ENCODE peak calls at places on chromosomes 7 and 10, in nine cellular contexts. One of them, this sample, is unnamed.

GRCh38 chr10:97704341-97704740 is 9.2 kb upstream of the MARVELD1 start:
- DNase-seq in activated CD4-positive, CD25-positive, alpha-beta regulatory T cell treated with anti-CD3 and anti-CD28 coated beads, Interleukin-2, amount 50 U/mL, for 72 hours: no peak
- DNase-seq in CD8-positive, alpha-beta T cell: no peak
- DNase-seq in lung microvascular endothelial cell: no peak
- DNase-seq in tibial artery: no peak
- DNase-seq in ascending aorta: no peak
- DNase-seq in stimulated activated naive B cell treated with anti-CD40 and anti-IgM and Interleukin-4, amounts not matched to agents 10 μg/mL and 1 μg/mL and 100 μg/mL, for 72 hours: no peak
- DNase-seq in Caco-2: no peak
- DNase-seq in HCT116: no peak
- DNase-seq in this sample: no peak

GRCh38 chr10:7666253-7667023 is at the start of gene ITIH5:
- DNase-seq in activated CD4-positive, CD25-positive, alpha-beta regulatory T cell treated with anti-CD3 and anti-CD28 coated beads, Interleukin-2, amount 50 U/mL, for 72 hours: no peak
- DNase-seq in CD8-positive, alpha-beta T cell: no peak
- DNase-seq in lung microvascular endothelial cell: no peak
- DNase-seq in tibial artery: peak
- DNase-seq in ascending aorta: no peak
- DNase-seq in stimulated activated naive B cell treated with anti-CD40 and anti-IgM and Interleukin-4, amounts not matched to agents 10 μg/mL and 1 μg/mL and 100 μg/mL, for 72 hours: no peak
- DNase-seq in Caco-2: no peak
- DNase-seq in HCT116: no peak
- DNase-seq in this sample: no peak

GRCh38 chr10:97336942-97337719 is 2.6 kb upstream of the FRAT2 start:
- DNase-seq in activated CD4-positive, CD25-positive, alpha-beta regulatory T cell treated with anti-CD3 and anti-CD28 coated beads, Interleukin-2, amount 50 U/mL, for 72 hours: no peak
- DNase-seq in CD8-positive, alpha-beta T cell: no peak
- DNase-seq in lung microvascular endothelial cell: no peak
- DNase-seq in tibial artery: no peak
- DNase-seq in ascending aorta: no peak
- DNase-seq in stimulated activated naive B cell treated with anti-CD40 and anti-IgM and Interleukin-4, amounts not matched to agents 10 μg/mL and 1 μg/mL and 100 μg/mL, for 72 hours: no peak
- DNase-seq in Caco-2: peak
- DNase-seq in HCT116: no peak
- DNase-seq in this sample: no peak

GRCh38 chr10:17867056-17867455 is 57.9 kb downstream of the MRC1 start:
- DNase-seq in activated CD4-positive, CD25-positive, alpha-beta regulatory T cell treated with anti-CD3 and anti-CD28 coated beads, Interleukin-2, amount 50 U/mL, for 72 hours: no peak
- DNase-seq in CD8-positive, alpha-beta T cell: no peak
- DNase-seq in lung microvascular endothelial cell: no peak
- DNase-seq in tibial artery: no peak
- DNase-seq in ascending aorta: no peak
- DNase-seq in stimulated activated naive B cell treated with anti-CD40 and anti-IgM and Interleukin-4, amounts not matched to agents 10 μg/mL and 1 μg/mL and 100 μg/mL, for 72 hours: no peak
- DNase-seq in Caco-2: no peak
- DNase-seq in HCT116: no peak
- DNase-seq in this sample: no peak

GRCh38 chr7:36863901-36864701 is 139.8 kb upstream of the AOAH start:
- DNase-seq in activated CD4-positive, CD25-positive, alpha-beta regulatory T cell treated with anti-CD3 and anti-CD28 coated beads, Interleukin-2, amount 50 U/mL, for 72 hours: no peak
- DNase-seq in CD8-positive, alpha-beta T cell: peak
- DNase-seq in lung microvascular endothelial cell: peak
- DNase-seq in tibial artery: no peak
- DNase-seq in ascending aorta: no peak
- DNase-seq in stimulated activated naive B cell treated with anti-CD40 and anti-IgM and Interleukin-4, amounts not matched to agents 10 μg/mL and 1 μg/mL and 100 μg/mL, for 72 hours: no peak
- DNase-seq in Caco-2: no peak
- DNase-seq in HCT116: no peak
- DNase-seq in this sample: no peak

GRCh38 chr10:62352356-62352963 is 21.7 kb upstream of the ZNF365 start:
- DNase-seq in activated CD4-positive, CD25-positive, alpha-beta regulatory T cell treated with anti-CD3 and anti-CD28 coated beads, Interleukin-2, amount 50 U/mL, for 72 hours: no peak
- DNase-seq in CD8-positive, alpha-beta T cell: no peak
- DNase-seq in lung microvascular endothelial cell: no peak
- DNase-seq in tibial artery: no peak
- DNase-seq in ascending aorta: no peak
- DNase-seq in stimulated activated naive B cell treated with anti-CD40 and anti-IgM and Interleukin-4, amounts not matched to agents 10 μg/mL and 1 μg/mL and 100 μg/mL, for 72 hours: no peak
- DNase-seq in Caco-2: no peak
- DNase-seq in HCT116: no peak
- DNase-seq in this sample: no peak

GRCh38 chr7:156731651-156732050 is 91.1 kb downstream of the RNF32 start:
- DNase-seq in activated CD4-positive, CD25-positive, alpha-beta regulatory T cell treated with anti-CD3 and anti-CD28 coated beads, Interleukin-2, amount 50 U/mL, for 72 hours: no peak
- DNase-seq in CD8-positive, alpha-beta T cell: no peak
- DNase-seq in lung microvascular endothelial cell: no peak
- DNase-seq in tibial artery: no peak
- DNase-seq in ascending aorta: no peak
- DNase-seq in stimulated activated naive B cell treated with anti-CD40 and anti-IgM and Interleukin-4, amounts not matched to agents 10 μg/mL and 1 μg/mL and 100 μg/mL, for 72 hours: no peak
- DNase-seq in Caco-2: no peak
- DNase-seq in HCT116: no peak
- DNase-seq in this sample: no peak

GRCh38 chr10:132684164-132684891 is 101.6 kb downstream of the NKX6-2 start:
- DNase-seq in activated CD4-positive, CD25-positive, alpha-beta regulatory T cell treated with anti-CD3 and anti-CD28 coated beads, Interleukin-2, amount 50 U/mL, for 72 hours: peak
- DNase-seq in CD8-positive, alpha-beta T cell: peak
- DNase-seq in lung microvascular endothelial cell: no peak
- DNase-seq in tibial artery: peak
- DNase-seq in ascending aorta: peak
- DNase-seq in stimulated activated naive B cell treated with anti-CD40 and anti-IgM and Interleukin-4, amounts not matched to agents 10 μg/mL and 1 μg/mL and 100 μg/mL, for 72 hours: no peak
- DNase-seq in Caco-2: peak
- DNase-seq in HCT116: no peak
- DNase-seq in this sample: peak

GRCh38 chr10:26696786-26697162 is 727 bp upstream of the PDSS1 start:
- DNase-seq in activated CD4-positive, CD25-positive, alpha-beta regulatory T cell treated with anti-CD3 and anti-CD28 coated beads, Interleukin-2, amount 50 U/mL, for 72 hours: no peak
- DNase-seq in CD8-positive, alpha-beta T cell: no peak
- DNase-seq in lung microvascular endothelial cell: no peak
- DNase-seq in tibial artery: no peak
- DNase-seq in ascending aorta: no peak
- DNase-seq in stimulated activated naive B cell treated with anti-CD40 and anti-IgM and Interleukin-4, amounts not matched to agents 10 μg/mL and 1 μg/mL and 100 μg/mL, for 72 hours: no peak
- DNase-seq in Caco-2: peak
- DNase-seq in HCT116: peak
- DNase-seq in this sample: peak

GRCh38 chr10:52484426-52485065 is 170.5 kb downstream of the DKK1 start:
- DNase-seq in activated CD4-positive, CD25-positive, alpha-beta regulatory T cell treated with anti-CD3 and anti-CD28 coated beads, Interleukin-2, amount 50 U/mL, for 72 hours: no peak
- DNase-seq in CD8-positive, alpha-beta T cell: no peak
- DNase-seq in lung microvascular endothelial cell: no peak
- DNase-seq in tibial artery: no peak
- DNase-seq in ascending aorta: no peak
- DNase-seq in stimulated activated naive B cell treated with anti-CD40 and anti-IgM and Interleukin-4, amounts not matched to agents 10 μg/mL and 1 μg/mL and 100 μg/mL, for 72 hours: no peak
- DNase-seq in Caco-2: no peak
- DNase-seq in HCT116: no peak
- DNase-seq in this sample: no peak

GRCh38 chr10:34291466-34292177 is 523.5 kb downstream of the PARD3 start:
- DNase-seq in activated CD4-positive, CD25-positive, alpha-beta regulatory T cell treated with anti-CD3 and anti-CD28 coated beads, Interleukin-2, amount 50 U/mL, for 72 hours: no peak
- DNase-seq in CD8-positive, alpha-beta T cell: no peak
- DNase-seq in lung microvascular endothelial cell: no peak
- DNase-seq in tibial artery: no peak
- DNase-seq in ascending aorta: no peak
- DNase-seq in stimulated activated naive B cell treated with anti-CD40 and anti-IgM and Interleukin-4, amounts not matched to agents 10 μg/mL and 1 μg/mL and 100 μg/mL, for 72 hours: no peak
- DNase-seq in Caco-2: no peak
- DNase-seq in HCT116: no peak
- DNase-seq in this sample: no peak

GRCh38 chr10:44725404-44725803 is 185.7 kb upstream of the TMEM72 start:
- DNase-seq in activated CD4-positive, CD25-positive, alpha-beta regulatory T cell treated with anti-CD3 and anti-CD28 coated beads, Interleukin-2, amount 50 U/mL, for 72 hours: no peak
- DNase-seq in CD8-positive, alpha-beta T cell: no peak
- DNase-seq in lung microvascular endothelial cell: no peak
- DNase-seq in tibial artery: no peak
- DNase-seq in ascending aorta: no peak
- DNase-seq in stimulated activated naive B cell treated with anti-CD40 and anti-IgM and Interleukin-4, amounts not matched to agents 10 μg/mL and 1 μg/mL and 100 μg/mL, for 72 hours: no peak
- DNase-seq in Caco-2: no peak
- DNase-seq in HCT116: no peak
- DNase-seq in this sample: no peak

GRCh38 chr10:30587522-30588031 is 42.0 kb downstream of the LYZL2 start:
- DNase-seq in activated CD4-positive, CD25-positive, alpha-beta regulatory T cell treated with anti-CD3 and anti-CD28 coated beads, Interleukin-2, amount 50 U/mL, for 72 hours: no peak
- DNase-seq in CD8-positive, alpha-beta T cell: no peak
- DNase-seq in lung microvascular endothelial cell: no peak
- DNase-seq in tibial artery: no peak
- DNase-seq in ascending aorta: peak
- DNase-seq in stimulated activated naive B cell treated with anti-CD40 and anti-IgM and Interleukin-4, amounts not matched to agents 10 μg/mL and 1 μg/mL and 100 μg/mL, for 72 hours: peak
- DNase-seq in Caco-2: no peak
- DNase-seq in HCT116: no peak
- DNase-seq in this sample: no peak

GRCh38 chr7:139181404-139181803 is 49.6 kb upstream of the UBN2 start:
- DNase-seq in activated CD4-positive, CD25-positive, alpha-beta regulatory T cell treated with anti-CD3 and anti-CD28 coated beads, Interleukin-2, amount 50 U/mL, for 72 hours: no peak
- DNase-seq in CD8-positive, alpha-beta T cell: no peak
- DNase-seq in lung microvascular endothelial cell: no peak
- DNase-seq in tibial artery: no peak
- DNase-seq in ascending aorta: no peak
- DNase-seq in stimulated activated naive B cell treated with anti-CD40 and anti-IgM and Interleukin-4, amounts not matched to agents 10 μg/mL and 1 μg/mL and 100 μg/mL, for 72 hours: no peak
- DNase-seq in Caco-2: no peak
- DNase-seq in HCT116: no peak
- DNase-seq in this sample: no peak

GRCh38 chr10:113035724-113036312 is 85.8 kb downstream of the TCF7L2 start:
- DNase-seq in activated CD4-positive, CD25-positive, alpha-beta regulatory T cell treated with anti-CD3 and anti-CD28 coated beads, Interleukin-2, amount 50 U/mL, for 72 hours: no peak
- DNase-seq in CD8-positive, alpha-beta T cell: no peak
- DNase-seq in lung microvascular endothelial cell: peak
- DNase-seq in tibial artery: no peak
- DNase-seq in ascending aorta: peak
- DNase-seq in stimulated activated naive B cell treated with anti-CD40 and anti-IgM and Interleukin-4, amounts not matched to agents 10 μg/mL and 1 μg/mL and 100 μg/mL, for 72 hours: no peak
- DNase-seq in Caco-2: no peak
- DNase-seq in HCT116: no peak
- DNase-seq in this sample: no peak

GRCh38 chr7:72493850-72494661 is 81.9 kb upstream of the CALN1 start:
- DNase-seq in activated CD4-positive, CD25-positive, alpha-beta regulatory T cell treated with anti-CD3 and anti-CD28 coated beads, Interleukin-2, amount 50 U/mL, for 72 hours: peak
- DNase-seq in CD8-positive, alpha-beta T cell: peak
- DNase-seq in lung microvascular endothelial cell: peak
- DNase-seq in tibial artery: no peak
- DNase-seq in ascending aorta: no peak
- DNase-seq in stimulated activated naive B cell treated with anti-CD40 and anti-IgM and Interleukin-4, amounts not matched to agents 10 μg/mL and 1 μg/mL and 100 μg/mL, for 72 hours: peak
- DNase-seq in Caco-2: peak
- DNase-seq in HCT116: peak
- DNase-seq in this sample: peak

GRCh38 chr10:43230101-43230908 is 36.6 kb downstream of the RASGEF1A start:
- DNase-seq in activated CD4-positive, CD25-positive, alpha-beta regulatory T cell treated with anti-CD3 and anti-CD28 coated beads, Interleukin-2, amount 50 U/mL, for 72 hours: peak
- DNase-seq in CD8-positive, alpha-beta T cell: no peak
- DNase-seq in lung microvascular endothelial cell: no peak
- DNase-seq in tibial artery: peak
- DNase-seq in ascending aorta: peak
- DNase-seq in stimulated activated naive B cell treated with anti-CD40 and anti-IgM and Interleukin-4, amounts not matched to agents 10 μg/mL and 1 μg/mL and 100 μg/mL, for 72 hours: no peak
- DNase-seq in Caco-2: peak
- DNase-seq in HCT116: no peak
- DNase-seq in this sample: no peak

GRCh38 chr7:21454182-21454581 is 26.3 kb downstream of the SP4 start:
- DNase-seq in activated CD4-positive, CD25-positive, alpha-beta regulatory T cell treated with anti-CD3 and anti-CD28 coated beads, Interleukin-2, amount 50 U/mL, for 72 hours: no peak
- DNase-seq in CD8-positive, alpha-beta T cell: no peak
- DNase-seq in lung microvascular endothelial cell: no peak
- DNase-seq in tibial artery: no peak
- DNase-seq in ascending aorta: no peak
- DNase-seq in stimulated activated naive B cell treated with anti-CD40 and anti-IgM and Interleukin-4, amounts not matched to agents 10 μg/mL and 1 μg/mL and 100 μg/mL, for 72 hours: no peak
- DNase-seq in Caco-2: no peak
- DNase-seq in HCT116: peak
- DNase-seq in this sample: peak

GRCh38 chr10:25642736-25643135 is 291.3 kb upstream of the MYO3A start:
- DNase-seq in activated CD4-positive, CD25-positive, alpha-beta regulatory T cell treated with anti-CD3 and anti-CD28 coated beads, Interleukin-2, amount 50 U/mL, for 72 hours: no peak
- DNase-seq in CD8-positive, alpha-beta T cell: no peak
- DNase-seq in lung microvascular endothelial cell: no peak
- DNase-seq in tibial artery: no peak
- DNase-seq in ascending aorta: no peak
- DNase-seq in stimulated activated naive B cell treated with anti-CD40 and anti-IgM and Interleukin-4, amounts not matched to agents 10 μg/mL and 1 μg/mL and 100 μg/mL, for 72 hours: no peak
- DNase-seq in Caco-2: no peak
- DNase-seq in HCT116: no peak
- DNase-seq in this sample: no peak

GRCh38 chr10:130472236-130472635 is 336.0 kb downstream of the GLRX3 start:
- DNase-seq in activated CD4-positive, CD25-positive, alpha-beta regulatory T cell treated with anti-CD3 and anti-CD28 coated beads, Interleukin-2, amount 50 U/mL, for 72 hours: no peak
- DNase-seq in CD8-positive, alpha-beta T cell: no peak
- DNase-seq in lung microvascular endothelial cell: no peak
- DNase-seq in tibial artery: peak
- DNase-seq in ascending aorta: peak
- DNase-seq in stimulated activated naive B cell treated with anti-CD40 and anti-IgM and Interleukin-4, amounts not matched to agents 10 μg/mL and 1 μg/mL and 100 μg/mL, for 72 hours: no peak
- DNase-seq in Caco-2: no peak
- DNase-seq in HCT116: no peak
- DNase-seq in this sample: no peak